ENCODE peak calls at places on chromosomes 4 and X, in five cellular contexts. One of them, this sample, is unnamed.

GRCh38 chrX:51954592-51954991 is 61.2 kb downstream of the MAGED1 start:
- DNase-seq in NCI-H2171: no peak
- DNase-seq in fibroblast of pulmonary artery: no peak
- DNase-seq in NCI-H1092 treated with DMSO at 0.1 percent for 48 hours: no peak
- DNase-seq in MCF 10A: no peak
- DNase-seq in this sample: no peak

GRCh38 chr4:115927382-115927781 is 814.0 kb upstream of the NDST4 start:
- DNase-seq in NCI-H2171: no peak
- DNase-seq in fibroblast of pulmonary artery: no peak
- DNase-seq in NCI-H1092 treated with DMSO at 0.1 percent for 48 hours: no peak
- DNase-seq in MCF 10A: no peak
- DNase-seq in this sample: no peak

GRCh38 chr4:130203571-130203970 is 1107.6 kb downstream of the C4orf33 start:
- DNase-seq in NCI-H2171: no peak
- DNase-seq in fibroblast of pulmonary artery: no peak
- DNase-seq in NCI-H1092 treated with DMSO at 0.1 percent for 48 hours: no peak
- DNase-seq in MCF 10A: no peak
- DNase-seq in this sample: no peak

GRCh38 chrX:70554081-70554480 is 109.4 kb downstream of the DLG3 start:
- DNase-seq in NCI-H2171: no peak
- DNase-seq in fibroblast of pulmonary artery: peak
- DNase-seq in NCI-H1092 treated with DMSO at 0.1 percent for 48 hours: no peak
- DNase-seq in MCF 10A: peak
- DNase-seq in this sample: no peak

GRCh38 chr4:139458999-139459398 is 5.1 kb downstream of the RAB33B start:
- DNase-seq in NCI-H2171: no peak
- DNase-seq in fibroblast of pulmonary artery: no peak
- DNase-seq in NCI-H1092 treated with DMSO at 0.1 percent for 48 hours: no peak
- DNase-seq in MCF 10A: peak
- DNase-seq in this sample: no peak

GRCh38 chr4:84673475-84674230 is 90.7 kb downstream of the CDS1 start:
- DNase-seq in NCI-H2171: no peak
- DNase-seq in fibroblast of pulmonary artery: peak
- DNase-seq in NCI-H1092 treated with DMSO at 0.1 percent for 48 hours: no peak
- DNase-seq in MCF 10A: peak
- DNase-seq in this sample: no peak

GRCh38 chrX:11329016-11329415 is 35.8 kb downstream of the AMELX start:
- DNase-seq in NCI-H2171: no peak
- DNase-seq in fibroblast of pulmonary artery: no peak
- DNase-seq in NCI-H1092 treated with DMSO at 0.1 percent for 48 hours: no peak
- DNase-seq in MCF 10A: peak
- DNase-seq in this sample: no peak

GRCh38 chrX:5113128-5113527 is 1115.5 kb downstream of the NLGN4X start:
- DNase-seq in NCI-H2171: no peak
- DNase-seq in fibroblast of pulmonary artery: peak
- DNase-seq in NCI-H1092 treated with DMSO at 0.1 percent for 48 hours: peak
- DNase-seq in MCF 10A: peak
- DNase-seq in this sample: peak

GRCh38 chr4:133812236-133812635 is 389.4 kb downstream of the PABPC4L start:
- DNase-seq in NCI-H2171: no peak
- DNase-seq in fibroblast of pulmonary artery: no peak
- DNase-seq in NCI-H1092 treated with DMSO at 0.1 percent for 48 hours: no peak
- DNase-seq in MCF 10A: no peak
- DNase-seq in this sample: no peak

GRCh38 chr4:149409186-149410056 is 406.2 kb downstream of the IQCM start:
- DNase-seq in NCI-H2171: no peak
- DNase-seq in fibroblast of pulmonary artery: peak
- DNase-seq in NCI-H1092 treated with DMSO at 0.1 percent for 48 hours: no peak
- DNase-seq in MCF 10A: peak
- DNase-seq in this sample: peak

GRCh38 chr4:39427477-39428119 is 20.9 kb downstream of the KLB start:
- DNase-seq in NCI-H2171: no peak
- DNase-seq in fibroblast of pulmonary artery: no peak
- DNase-seq in NCI-H1092 treated with DMSO at 0.1 percent for 48 hours: peak
- DNase-seq in MCF 10A: no peak
- DNase-seq in this sample: no peak

GRCh38 chrX:23699636-23700194 is 32.4 kb downstream of the PRDX4 start:
- DNase-seq in NCI-H2171: no peak
- DNase-seq in fibroblast of pulmonary artery: peak
- DNase-seq in NCI-H1092 treated with DMSO at 0.1 percent for 48 hours: no peak
- DNase-seq in MCF 10A: no peak
- DNase-seq in this sample: no peak

GRCh38 chrX:41478397-41478911 is 31.3 kb downstream of the NYX start:
- DNase-seq in NCI-H2171: no peak
- DNase-seq in fibroblast of pulmonary artery: no peak
- DNase-seq in NCI-H1092 treated with DMSO at 0.1 percent for 48 hours: peak
- DNase-seq in MCF 10A: no peak
- DNase-seq in this sample: no peak

This sample was measured in NCI-H2081.